ENCODE peak calls at places on chromosomes 16 and 17, in five cellular contexts. M is ascending aorta, X is adrenal gland, V is fibroblast of lung, O is astrocyte of the cerebellum. K is an unnamed sample.
A peak's percentile ranks its signal among the peaks of the same experiment; 100 is the strongest.

GRCh38 chr16:14289692-14290340 is 218.7 kb downstream of the MRTFB start:
- DNase-seq in M (no peak), X (peak; percentile 44), V (no peak), O (no peak), K (peak; percentile 49)

GRCh38 chr16:27356794-27357193 is 43.0 kb downstream of the IL4R start:
- DNase-seq in M (no peak), X (no peak), V (no peak), O (no peak), K (no peak)

GRCh38 chr16:21159281-21159951 is 942 bp downstream of the LDAF1 start:
- DNase-seq in M (no peak), X (peak; percentile 57), V (no peak), O (no peak), K (peak; percentile 36)

GRCh38 chr16:67667817-67668494 is 1.3 kb downstream of the C16orf86 start:
- DNase-seq in M (peak; percentile 66), X (peak; percentile 98), V (peak; percentile 84), O (peak; percentile 77), K (peak; percentile 87)

GRCh38 chr16:76932541-76933211 is 258.3 kb upstream of the MON1B start:
- DNase-seq in M (no peak), X (no peak), V (peak; percentile 57), O (no peak), K (no peak)

GRCh38 chr17:16141685-16142084 is 73.6 kb downstream of the NCOR1 start:
- DNase-seq in M (no peak), X (no peak), V (no peak), O (no peak), K (no peak)

GRCh38 chr16:62963846-62964245 is 927.6 kb upstream of the CDH8 start:
- DNase-seq in M (no peak), X (no peak), V (no peak), O (no peak), K (no peak)

GRCh38 chr16:1612320-1613111 is at the start of gene CRAMP1:
- DNase-seq in M (no peak), X (peak; percentile 58), V (peak; percentile 17), O (no peak), K (peak; percentile 33)

GRCh38 chr17:67531291-67531690 is 154.2 kb downstream of the PITPNC1 start:
- DNase-seq in M (no peak), X (peak; percentile 80), V (peak; percentile 19), O (no peak), K (peak; percentile 80)

GRCh38 chr16:57535680-57536305 is 578 bp downstream of the CCDC102A start:
- DNase-seq in M (peak; percentile 74), X (peak; percentile 97), V (peak; percentile 90), O (peak; percentile 71), K (peak; percentile 91)

GRCh38 chr17:36608794-36609497 is 7.6 kb downstream of the MRM1 start:
- DNase-seq in M (no peak), X (peak; percentile 82), V (peak; percentile 62), O (peak; percentile 41), K (peak; percentile 61)

GRCh38 chr17:8062435-8062806 is 23.6 kb downstream of the ALOX15B start:
- DNase-seq in M (no peak), X (no peak), V (peak; percentile 35), O (no peak), K (no peak)

GRCh38 chr16:495127-495748 is 32.3 kb upstream of the CAPN15 start:
- DNase-seq in M (no peak), X (no peak), V (peak; percentile 6), O (no peak), K (peak; percentile 66)

GRCh38 chr17:77356109-77356689 is 215.4 kb downstream of the SEC14L1 start:
- DNase-seq in M (no peak), X (peak; percentile 73), V (no peak), O (no peak), K (no peak)

GRCh38 chr17:42408076-42408475 is 15.0 kb downstream of the CAVIN1 start:
- DNase-seq in M (no peak), X (no peak), V (no peak), O (no peak), K (no peak)

GRCh38 chr16:67546761-67547422 is 15.4 kb upstream of the CTCF start:
- DNase-seq in M (no peak), X (peak; percentile 87), V (peak; percentile 35), O (no peak), K (peak; percentile 89)

GRCh38 chr17:21815352-21816063 is 123.2 kb downstream of the KCNJ18 start:
- DNase-seq in M (no peak), X (no peak), V (no peak), O (no peak), K (no peak)

GRCh38 chr17:80050706-80051105 is 14.3 kb downstream of the CCDC40 start:
- DNase-seq in M (no peak), X (no peak), V (no peak), O (no peak), K (no peak)
- TF ChIP-seq CTCF in M (no peak), X (no peak), V (no peak), O (no peak), K (no peak)

DNA sequence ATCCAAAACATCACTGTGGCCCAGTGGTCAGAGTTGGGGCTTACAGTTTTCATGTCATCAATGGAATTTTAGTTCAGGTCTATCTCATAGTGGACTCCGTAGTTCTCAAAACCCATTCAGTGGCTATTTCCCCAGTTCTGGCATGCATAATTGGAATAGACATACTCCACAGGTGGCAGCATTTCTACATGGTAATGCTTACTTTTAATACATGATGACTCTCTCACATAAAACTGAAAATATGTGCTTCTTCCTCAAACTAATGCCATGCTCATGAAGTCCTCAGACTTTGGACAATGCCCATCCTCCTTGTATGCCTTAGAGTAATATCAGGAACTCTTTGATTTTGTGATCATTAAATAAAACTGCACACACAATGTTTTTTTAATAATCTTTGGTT is 857.4 kb upstream of the GOT2 start:
- DNase-seq in M (no peak), X (no peak), V (peak; percentile 35), O (peak; percentile 42), K (no peak)
- TF ChIP-seq CTCF in M (no peak), X (no peak), V (no peak), O (no peak), K (no peak)

GRCh38 chr16:79370736-79371135 is 229.8 kb downstream of the MAF start:
- DNase-seq in M (no peak), X (no peak), V (no peak), O (no peak), K (no peak)
- TF ChIP-seq CTCF in M (no peak), X (no peak), V (no peak), O (no peak), K (no peak)

DNA sequence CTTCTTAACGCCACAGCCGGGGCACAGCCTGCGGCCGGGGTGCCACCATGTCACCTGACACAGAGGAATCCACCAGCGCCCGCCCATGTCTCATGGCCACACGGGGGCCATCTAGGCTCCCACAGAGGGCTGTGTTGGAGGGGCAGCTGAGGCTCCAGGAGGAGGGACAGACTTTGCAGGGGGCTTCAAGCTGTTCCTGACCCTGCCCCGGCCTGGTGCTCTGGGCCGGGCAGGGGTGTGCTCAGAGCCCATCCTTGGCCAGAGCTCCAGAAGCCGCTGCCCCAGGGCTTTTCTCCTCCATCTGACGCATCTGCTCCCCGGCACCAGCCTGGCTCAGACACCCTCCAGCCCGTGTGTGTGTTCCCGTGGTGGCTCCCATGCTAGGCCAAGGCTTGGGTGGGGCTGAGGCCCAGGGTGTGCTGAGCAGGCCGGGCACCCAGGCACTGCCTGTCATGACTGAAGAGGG is 7.8 kb upstream of the SLC38A10 start:
- DNase-seq in M (no peak), X (no peak), V (no peak), O (no peak), K (no peak)
- TF ChIP-seq CTCF in M (no peak), X (no peak), V (no peak), O (no peak), K (no peak)

GRCh38 chr17:1561420-1562177 is 993 bp downstream of the PITPNA start:
- DNase-seq in M (no peak), X (no peak), V (peak; percentile 20), O (no peak), K (peak; percentile 65)
- TF ChIP-seq CTCF in M (peak; percentile 17), X (no peak), V (peak; percentile 9), O (peak; percentile 32), K (no peak)

DNA sequence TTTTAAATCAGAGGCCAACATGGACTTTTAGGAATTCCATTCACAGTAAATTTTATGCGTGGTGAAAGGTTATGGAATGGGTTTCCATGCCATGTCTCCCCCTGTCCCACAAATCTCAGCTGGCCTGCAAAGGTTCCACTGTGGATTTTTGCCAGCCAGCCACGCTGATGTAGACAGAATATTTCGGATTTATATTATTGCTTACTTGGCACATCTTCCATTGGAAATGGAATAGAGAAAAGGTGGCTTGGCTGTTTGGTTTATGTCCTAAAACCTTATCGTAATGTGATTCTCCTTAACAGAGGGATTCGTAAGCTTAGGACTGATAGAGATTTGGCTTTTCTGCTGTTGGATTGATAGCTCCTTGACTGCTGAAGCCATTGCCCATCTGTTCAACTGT is 551.2 kb downstream of the WWOX start:
- DNase-seq in M (no peak), X (no peak), V (no peak), O (no peak), K (no peak)
- TF ChIP-seq CTCF in M (no peak), X (no peak), V (no peak), O (no peak), K (no peak)

DNA sequence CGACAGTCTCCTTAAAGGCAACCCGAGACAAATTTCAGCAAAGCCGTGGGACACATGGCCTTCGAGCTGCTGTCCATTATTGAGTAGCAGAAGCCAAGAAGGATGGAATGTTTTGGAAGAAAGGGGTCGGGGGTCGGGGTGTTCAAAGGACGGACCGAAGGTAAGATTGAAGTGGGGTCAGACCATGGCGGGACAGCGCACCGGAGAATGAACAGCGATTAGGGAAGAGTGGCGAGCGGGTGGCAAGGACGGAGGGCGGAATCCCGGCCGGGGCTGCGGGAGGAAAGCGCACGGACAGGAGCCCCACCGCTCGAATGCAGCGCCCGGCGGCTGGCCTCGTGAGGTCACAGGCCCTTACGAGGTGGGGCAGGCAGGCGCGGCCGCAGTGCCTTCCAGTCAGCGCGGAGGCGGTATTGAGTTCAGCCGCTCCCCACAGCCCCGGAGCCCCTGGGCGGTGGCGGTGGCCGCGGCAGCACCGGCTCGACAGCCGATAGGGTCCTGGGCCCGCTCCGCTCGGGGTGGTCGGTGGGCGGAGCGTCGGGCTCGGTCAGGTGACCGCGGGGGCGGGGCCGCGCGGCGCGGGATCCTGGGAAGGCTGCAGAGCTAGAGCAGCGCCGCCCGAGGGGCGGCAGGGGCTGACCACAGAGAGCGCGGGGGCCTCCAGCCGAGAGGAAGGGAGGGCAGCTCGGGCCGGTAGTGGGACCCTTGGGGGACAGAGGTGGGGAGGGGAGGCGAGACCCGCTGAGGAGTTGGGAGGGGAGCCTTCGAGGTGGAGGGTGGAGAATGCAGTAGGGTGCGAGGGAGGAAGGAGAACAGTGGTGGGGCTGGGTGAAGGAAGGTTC is at the start of gene EFCAB13:
- DNase-seq in M (peak; percentile 62), X (peak; percentile 90), V (peak; percentile 81), O (no peak), K (peak; percentile 95)
- TF ChIP-seq CTCF in M (peak; percentile 51), X (no peak), V (no peak), O (no peak), K (no peak)

DNA sequence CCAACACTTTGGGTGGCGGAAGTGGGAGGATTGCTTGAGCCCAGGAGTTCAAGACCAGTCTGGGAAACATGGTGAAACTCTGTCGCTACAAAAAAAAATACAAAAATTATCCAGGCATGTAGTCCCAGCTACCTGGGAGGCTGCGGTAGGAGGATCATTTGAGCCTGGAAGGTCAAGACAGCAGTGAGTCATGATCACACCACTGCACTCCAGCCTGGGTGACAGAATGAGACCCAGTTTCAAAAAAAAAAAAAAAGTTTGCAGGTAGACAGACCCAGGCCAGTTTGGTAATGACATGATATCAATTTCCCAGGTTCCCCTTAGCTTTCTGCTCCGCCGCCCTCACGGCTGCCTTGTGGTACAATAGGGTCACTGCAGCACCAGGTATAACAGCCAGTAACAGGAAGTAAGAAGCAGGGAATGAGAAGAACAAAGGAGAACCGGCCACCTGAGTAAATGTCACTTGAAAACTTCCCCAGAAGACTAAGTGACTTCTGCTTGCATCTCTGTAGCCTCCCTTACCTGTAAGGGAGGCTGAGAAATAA is 201.2 kb upstream of the HSBP1 start:
- DNase-seq in M (no peak), X (no peak), V (no peak), O (no peak), K (no peak)
- TF ChIP-seq CTCF in M (no peak), X (no peak), V (no peak), O (no peak), K (peak; percentile 33)

K was measured in glutamatergic neuron.